ENCODE peak calls at places on chromosomes 6 and 20, in eight cellular contexts. W, L, P, Z, C, D, I and O are unnamed samples.

GRCh38 chr6:98827295-98828159 is 6.8 kb upstream of the POU3F2 start:
- DNase-seq in W (no peak), L (no peak), P (no peak), Z (no peak), C (no peak), D (peak), I (no peak), O (no peak)

GRCh38 chr20:59495894-59496510 is 108.3 kb upstream of the PHACTR3 start:
- DNase-seq in W (peak), L (peak), P (peak), Z (peak), C (peak), D (peak), I (peak), O (peak)

GRCh38 chr6:137102050-137102848 is 57.5 kb upstream of the IL20RA start:
- DNase-seq in W (no peak), L (peak), P (no peak), Z (peak), C (no peak), D (no peak), I (no peak), O (no peak)

GRCh38 chr6:52868240-52868639 is 27.6 kb upstream of the GSTA5 start:
- DNase-seq in W (no peak), L (no peak), P (no peak), Z (no peak), C (no peak), D (no peak), I (no peak), O (no peak)

GRCh38 chr6:135306740-135307420 is 125.8 kb downstream of the MYB start:
- DNase-seq in W (no peak), L (no peak), P (no peak), Z (no peak), C (no peak), D (no peak), I (no peak), O (no peak)

GRCh38 chr6:88985901-88986300 is 22.5 kb upstream of the RNGTT start:
- DNase-seq in W (no peak), L (no peak), P (no peak), Z (no peak), C (no peak), D (no peak), I (no peak), O (no peak)

GRCh38 chr6:34062815-34063214 is 83.1 kb downstream of the GRM4 start:
- DNase-seq in W (no peak), L (no peak), P (no peak), Z (no peak), C (no peak), D (no peak), I (no peak), O (no peak)

GRCh38 chr20:43460172-43460829 is 2.6 kb downstream of the SRSF6 start:
- DNase-seq in W (no peak), L (no peak), P (no peak), Z (no peak), C (no peak), D (no peak), I (no peak), O (no peak)

GRCh38 chr20:50412069-50412468 is 98.1 kb upstream of the PTPN1 start:
- DNase-seq in W (no peak), L (no peak), P (no peak), Z (no peak), C (no peak), D (no peak), I (no peak), O (no peak)

GRCh38 chr6:14196029-14196428 is 78.5 kb downstream of the CD83 start:
- DNase-seq in W (no peak), L (no peak), P (no peak), Z (no peak), C (no peak), D (no peak), I (no peak), O (no peak)

GRCh38 chr6:77876300-77876699 is 223.5 kb downstream of the MEI4 start:
- DNase-seq in W (no peak), L (no peak), P (no peak), Z (no peak), C (no peak), D (no peak), I (no peak), O (no peak)

GRCh38 chr6:149897855-149898744 is at the start of gene RAET1E:
- DNase-seq in W (no peak), L (no peak), P (peak), Z (no peak), C (no peak), D (no peak), I (no peak), O (no peak)

GRCh38 chr20:4131911-4132310 is 116.6 kb upstream of the RNF24 start:
- DNase-seq in W (no peak), L (no peak), P (no peak), Z (no peak), C (no peak), D (no peak), I (no peak), O (no peak)

GRCh38 chr6:123022980-123023379 is 26.9 kb downstream of the CLVS2 start:
- DNase-seq in W (no peak), L (peak), P (no peak), Z (no peak), C (no peak), D (no peak), I (peak), O (no peak)

GRCh38 chr6:157045831-157046454 is 268.8 kb downstream of the ARID1B start:
- DNase-seq in W (no peak), L (no peak), P (no peak), Z (no peak), C (no peak), D (no peak), I (peak), O (no peak)

GRCh38 chr20:10916312-10916711 is 242.5 kb upstream of the JAG1 start:
- DNase-seq in W (no peak), L (no peak), P (no peak), Z (no peak), C (no peak), D (no peak), I (no peak), O (no peak)

GRCh38 chr20:31602779-31603441 is 2.2 kb upstream of the ID1 start:
- DNase-seq in W (peak), L (peak), P (no peak), Z (peak), C (no peak), D (no peak), I (peak), O (no peak)

GRCh38 chr20:49203746-49204145 is 15.5 kb upstream of the DDX27 start:
- DNase-seq in W (no peak), L (no peak), P (no peak), Z (no peak), C (no peak), D (no peak), I (no peak), O (no peak)

GRCh38 chr20:24871429-24872213 is 77.4 kb upstream of the CST7 start:
- DNase-seq in W (no peak), L (no peak), P (no peak), Z (no peak), C (no peak), D (no peak), I (no peak), O (no peak)

GRCh38 chr20:18397090-18397489 is 69.7 kb downstream of the DZANK1 start:
- DNase-seq in W (no peak), L (no peak), P (no peak), Z (no peak), C (no peak), D (no peak), I (peak), O (no peak)

GRCh38 chr20:34896086-34896551 is 19.7 kb downstream of the ACSS2 start:
- DNase-seq in W (no peak), L (no peak), P (no peak), Z (no peak), C (no peak), D (no peak), I (no peak), O (no peak)

GRCh38 chr6:41909727-41910126 is 11.2 kb downstream of the MED20 start:
- DNase-seq in W (no peak), L (no peak), P (no peak), Z (no peak), C (no peak), D (no peak), I (no peak), O (no peak)

GRCh38 chr20:3242167-3242692 is 3.2 kb upstream of the SLC4A11 start:
- DNase-seq in W (no peak), L (no peak), P (no peak), Z (no peak), C (no peak), D (no peak), I (no peak), O (no peak)

GRCh38 chr20:1122388-1123315 is 4.2 kb downstream of the PSMF1 start:
- DNase-seq in W (no peak), L (no peak), P (peak), Z (peak), C (no peak), D (no peak), I (peak), O (no peak)

GRCh38 chr6:7912024-7912423 is 1.4 kb upstream of the TXNDC5 start:
- DNase-seq in W (no peak), L (peak), P (no peak), Z (no peak), C (no peak), D (no peak), I (no peak), O (no peak)

GRCh38 chr6:143401060-143401426 is 49.5 kb downstream of the ADAT2 start:
- DNase-seq in W (no peak), L (no peak), P (no peak), Z (no peak), C (no peak), D (no peak), I (no peak), O (no peak)

GRCh38 chr6:31308050-31308844 is 36.4 kb upstream of the HLA-C start:
- DNase-seq in W (peak), L (peak), P (no peak), Z (peak), C (no peak), D (no peak), I (no peak), O (peak)

GRCh38 chr6:56690519-56691200 is 48.0 kb upstream of the DST start:
- DNase-seq in W (no peak), L (no peak), P (no peak), Z (no peak), C (no peak), D (no peak), I (peak), O (no peak)

GRCh38 chr6:38180586-38180985 is 361.1 kb downstream of the ZFAND3 start:
- DNase-seq in W (no peak), L (no peak), P (peak), Z (no peak), C (no peak), D (no peak), I (no peak), O (no peak)

GRCh38 chr6:74333406-74333805 is 637.4 kb downstream of the CD109 start:
- DNase-seq in W (no peak), L (peak), P (no peak), Z (no peak), C (no peak), D (no peak), I (peak), O (no peak)

GRCh38 chr6:87968435-87969278 is 79.0 kb upstream of the SPACA1 start:
- DNase-seq in W (no peak), L (peak), P (no peak), Z (peak), C (no peak), D (peak), I (peak), O (no peak)

GRCh38 chr6:30705620-30706019 is 11.5 kb downstream of the MDC1 start:
- DNase-seq in W (no peak), L (no peak), P (no peak), Z (no peak), C (no peak), D (no peak), I (no peak), O (no peak)

GRCh38 chr6:4970739-4971395 is 33.0 kb downstream of the RPP40 start:
- DNase-seq in W (no peak), L (no peak), P (no peak), Z (no peak), C (no peak), D (no peak), I (no peak), O (no peak)

GRCh38 chr6:13355043-13355945 is 27.0 kb upstream of the TBC1D7 start:
- DNase-seq in W (peak), L (peak), P (no peak), Z (peak), C (peak), D (no peak), I (peak), O (no peak)

GRCh38 chr20:47360207-47360488 is 3.6 kb upstream of the ZMYND8 start:
- DNase-seq in W (no peak), L (no peak), P (no peak), Z (no peak), C (no peak), D (no peak), I (peak), O (no peak)

GRCh38 chr6:42315991-42316378 is 98.3 kb upstream of the MRPS10 start:
- DNase-seq in W (no peak), L (no peak), P (no peak), Z (no peak), C (peak), D (no peak), I (peak), O (no peak)

GRCh38 chr6:8013763-8014162 is 50.4 kb downstream of the BLOC1S5 start:
- DNase-seq in W (no peak), L (no peak), P (no peak), Z (no peak), C (no peak), D (no peak), I (no peak), O (no peak)

GRCh38 chr6:7269816-7270215 is 43.2 kb downstream of the SSR1 start:
- DNase-seq in W (no peak), L (no peak), P (no peak), Z (no peak), C (no peak), D (no peak), I (no peak), O (no peak)

GRCh38 chr6:53855940-53856339 is 61.1 kb downstream of the LRRC1 start:
- DNase-seq in W (no peak), L (no peak), P (no peak), Z (no peak), C (no peak), D (no peak), I (no peak), O (no peak)

GRCh38 chr6:114452785-114453401 is 110.1 kb upstream of the HS3ST5 start:
- DNase-seq in W (no peak), L (peak), P (no peak), Z (no peak), C (no peak), D (no peak), I (no peak), O (no peak)